ENCODE peak calls at places on chromosomes 2 and 18, in five cellular contexts. D is A549, O is K562, Q is SK-N-SH, A is GM12878. P is an unnamed sample.

GRCh38 chr18:3458952-3459853 is 9.2 kb downstream of the TGIF1 start:
- DNase-seq in D (no peak), O (no peak), Q (no peak), A (no peak), P (peak)

GRCh38 chr18:3493501-3494244 is 43.7 kb downstream of the TGIF1 start:
- DNase-seq in D (no peak), O (no peak), Q (peak), A (no peak), P (no peak)

GRCh38 chr2:79512442-79513401 is at the start of gene CTNNA2:
- DNase-seq in D (peak), O (peak), Q (peak), A (no peak), P (no peak)

GRCh38 chr2:95574506-95574905 is 17.3 kb upstream of the TRIM43 start:
- DNase-seq in D (no peak), O (no peak), Q (no peak), A (no peak), P (no peak)

GRCh38 chr2:28325567-28326468 is 66.8 kb upstream of the FOSL2 start:
- DNase-seq in D (no peak), O (peak), Q (peak), A (peak), P (no peak)

GRCh38 chr18:56333846-56334245 is 304.5 kb downstream of the TXNL1 start:
- DNase-seq in D (no peak), O (no peak), Q (no peak), A (no peak), P (peak)

GRCh38 chr2:140892911-140893637 is 1237.7 kb downstream of the LRP1B start:
- DNase-seq in D (no peak), O (no peak), Q (no peak), A (no peak), P (peak)

GRCh38 chr2:105853354-105854088 is 108.8 kb downstream of the NCK2 start:
- DNase-seq in D (no peak), O (no peak), Q (no peak), A (no peak), P (no peak)

GRCh38 chr2:105691942-105692341 is 52.8 kb upstream of the NCK2 start:
- DNase-seq in D (no peak), O (no peak), Q (no peak), A (peak), P (no peak)

GRCh38 chr2:187499941-187500532 is 52.0 kb upstream of the CALCRL start:
- DNase-seq in D (peak), O (peak), Q (peak), A (no peak), P (peak)

GRCh38 chr18:48885951-48886400 is 64.8 kb downstream of the SMAD7 start:
- DNase-seq in D (no peak), O (no peak), Q (no peak), A (no peak), P (no peak)

GRCh38 chr2:127053731-127054603 is 53.0 kb downstream of the BIN1 start:
- DNase-seq in D (no peak), O (no peak), Q (peak), A (no peak), P (no peak)

GRCh38 chr2:120219291-120219690 is 3.9 kb downstream of the TMEM185B start:
- DNase-seq in D (no peak), O (no peak), Q (no peak), A (no peak), P (no peak)

GRCh38 chr18:9992300-9992987 is 78.6 kb downstream of the VAPA start:
- DNase-seq in D (no peak), O (no peak), Q (no peak), A (no peak), P (no peak)

GRCh38 chr18:463442-464310 is 36.8 kb downstream of the COLEC12 start:
- DNase-seq in D (no peak), O (no peak), Q (no peak), A (no peak), P (peak)

GRCh38 chr2:42928692-42929576 is 136.6 kb upstream of the HAAO start:
- DNase-seq in D (peak), O (peak), Q (peak), A (no peak), P (peak)

GRCh38 chr18:31268985-31269406 is 49.0 kb upstream of the DSG1 start:
- DNase-seq in D (no peak), O (no peak), Q (no peak), A (peak), P (no peak)

GRCh38 chr2:96404446-96405373 is 69.1 kb downstream of the NCAPH start:
- DNase-seq in D (no peak), O (no peak), Q (no peak), A (no peak), P (no peak)

GRCh38 chr2:206531996-206532543 is 88.7 kb downstream of the ADAM23 start:
- DNase-seq in D (no peak), O (no peak), Q (no peak), A (no peak), P (peak)

GRCh38 chr2:20618468-20618885 is 32.4 kb downstream of the HS1BP3 start:
- DNase-seq in D (no peak), O (no peak), Q (no peak), A (no peak), P (no peak)

GRCh38 chr2:57698935-57699449 is 347.6 kb upstream of the VRK2 start:
- DNase-seq in D (no peak), O (no peak), Q (no peak), A (no peak), P (no peak)

GRCh38 chr18:63894367-63894766 is 6.9 kb downstream of the SERPINB2 start:
- DNase-seq in D (no peak), O (no peak), Q (no peak), A (no peak), P (no peak)

GRCh38 chr18:74652392-74652988 is 54.8 kb downstream of the ZNF407 start:
- DNase-seq in D (peak), O (peak), Q (peak), A (no peak), P (peak)

GRCh38 chr2:105396254-105397024 is 2.4 kb downstream of the FHL2 start:
- DNase-seq in D (peak), O (peak), Q (no peak), A (no peak), P (peak)

GRCh38 chr18:32158108-32158624 is 31.7 kb upstream of the MEP1B start:
- DNase-seq in D (peak), O (peak), Q (peak), A (peak), P (peak)

GRCh38 chr18:13725566-13726227 is 661 bp downstream of the FAM210A start:
- DNase-seq in D (no peak), O (no peak), Q (no peak), A (no peak), P (peak)

GRCh38 chr18:21745234-21745633 is 4.6 kb downstream of the MIB1 start:
- DNase-seq in D (no peak), O (no peak), Q (no peak), A (no peak), P (no peak)

GRCh38 chr18:21742323-21742687 is 1.7 kb downstream of the MIB1 start:
- DNase-seq in D (no peak), O (no peak), Q (no peak), A (no peak), P (peak)

GRCh38 chr18:21747268-21747667 is 6.7 kb downstream of the MIB1 start:
- DNase-seq in D (no peak), O (no peak), Q (no peak), A (no peak), P (no peak)

GRCh38 chr18:21743166-21743831 is 2.7 kb downstream of the MIB1 start:
- DNase-seq in D (no peak), O (no peak), Q (no peak), A (no peak), P (no peak)

DNA sequence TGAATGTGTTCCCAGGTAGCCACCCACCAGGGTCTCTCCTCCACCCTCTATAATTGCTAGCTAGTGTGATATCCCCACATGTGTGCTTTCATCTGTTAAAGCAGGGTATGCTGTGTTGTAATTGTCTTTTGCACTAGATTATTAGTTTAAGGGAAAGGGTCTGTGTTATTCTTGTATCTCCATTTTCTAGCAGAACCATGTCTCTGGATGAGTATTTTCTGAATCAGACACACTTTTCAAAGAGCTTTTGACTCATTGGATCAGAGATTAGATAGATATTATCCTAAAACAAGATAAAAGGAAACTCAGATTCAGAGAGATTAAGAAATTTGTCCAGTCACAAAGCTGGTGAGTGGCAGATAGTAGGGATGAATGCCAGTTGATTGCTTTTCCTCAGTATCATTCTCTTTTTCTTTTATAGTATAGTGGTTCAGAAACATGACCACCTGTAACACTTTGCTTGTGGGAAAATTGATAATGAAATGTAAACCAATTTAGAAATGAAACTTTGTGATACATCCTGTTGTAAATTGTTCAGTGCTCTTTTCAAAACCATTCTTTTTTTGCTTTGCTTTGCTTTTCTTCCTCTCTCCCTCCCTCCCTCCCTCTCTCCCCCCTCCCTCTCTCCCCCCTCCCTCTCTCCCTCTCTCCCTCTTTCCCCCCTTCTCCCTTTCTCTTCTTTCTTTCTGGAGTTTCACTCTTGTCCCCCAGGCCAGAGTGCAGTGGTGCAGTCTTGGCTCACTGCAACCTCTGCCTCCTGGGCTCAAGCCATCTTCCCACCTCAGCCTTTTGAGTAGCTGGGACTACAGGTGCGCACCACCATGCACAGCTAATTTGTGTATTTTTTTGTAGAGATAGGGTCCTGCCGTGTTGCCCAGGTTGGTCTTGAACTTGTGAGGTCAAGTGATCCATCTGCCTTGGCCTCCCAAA is 7.4 kb downstream of the MIB1 start:
- DNase-seq in D (no peak), O (no peak), Q (peak), A (no peak), P (no peak)
- TF ChIP-seq RCOR1 in D (no peak), O (no peak), Q (no peak), A (no peak), P (no peak)

GRCh38 chr2:153478289-153479261 is at the start of gene RPRM:
- DNase-seq in D (peak), O (peak), Q (peak), A (no peak), P (peak)
- TF ChIP-seq RCOR1 in D (no peak), O (no peak), Q (peak), A (no peak), P (no peak)

DNA sequence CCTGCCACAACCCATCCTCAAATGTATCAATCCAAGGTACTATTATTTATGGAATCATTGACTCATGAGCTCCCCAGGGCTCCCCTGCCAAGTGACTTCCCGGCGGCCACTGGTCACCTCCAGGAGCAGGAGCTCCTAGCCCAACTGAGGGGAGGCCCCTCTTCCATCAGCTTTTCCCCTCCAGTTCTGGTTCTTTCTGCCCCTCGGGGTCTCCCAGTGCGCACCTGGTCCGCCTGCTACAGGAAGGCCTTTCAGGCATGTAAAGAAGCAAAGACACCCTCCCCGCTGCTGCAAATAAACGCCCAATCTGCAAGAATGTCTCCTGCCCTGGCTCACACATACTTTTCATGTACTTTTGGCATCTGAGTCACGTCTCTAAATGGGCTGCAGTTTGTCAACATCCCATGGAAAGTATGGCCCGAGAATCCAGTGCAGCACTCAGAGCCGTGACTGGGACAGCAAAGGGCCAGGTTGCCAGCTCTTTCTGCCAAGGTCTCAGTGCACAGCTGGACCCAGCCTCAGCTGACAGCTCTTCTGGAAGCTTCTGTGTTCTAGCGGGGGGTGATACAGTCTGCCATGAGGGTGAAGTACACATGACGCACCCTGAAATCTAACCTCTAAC is 41.4 kb downstream of the KLHL29 start:
- DNase-seq in D (no peak), O (no peak), Q (no peak), A (no peak), P (peak)
- TF ChIP-seq RCOR1 in D (no peak), O (no peak), Q (no peak), A (no peak), P (no peak)

GRCh38 chr2:232633413-232634318 is at the start of gene EFHD1:
- DNase-seq in D (peak), O (peak), Q (peak), A (no peak), P (peak)

GRCh38 chr2:232634319-232635150 is 1.1 kb downstream of the EFHD1 start:
- DNase-seq in D (no peak), O (no peak), Q (peak), A (no peak), P (no peak)

GRCh38 chr2:232635820-232636219 is 2.4 kb downstream of the EFHD1 start:
- DNase-seq in D (no peak), O (no peak), Q (no peak), A (no peak), P (no peak)

GRCh38 chr2:232632229-232632903 is 1.0 kb upstream of the EFHD1 start:
- DNase-seq in D (no peak), O (no peak), Q (no peak), A (no peak), P (no peak)

GRCh38 chr2:232632904-232633412 is 446 bp upstream of the EFHD1 start:
- DNase-seq in D (peak), O (peak), Q (no peak), A (no peak), P (no peak)
- TF ChIP-seq RCOR1 in D (no peak), O (no peak), Q (no peak), A (no peak), P (no peak)

GRCh38 chr2:205473791-205474190 is 208.5 kb upstream of the NRP2 start:
- DNase-seq in D (no peak), O (no peak), Q (no peak), A (no peak), P (no peak)

GRCh38 chr2:205481861-205482260 is 200.4 kb upstream of the NRP2 start:
- DNase-seq in D (no peak), O (no peak), Q (no peak), A (no peak), P (no peak)

GRCh38 chr2:205474746-205475145 is 207.6 kb upstream of the NRP2 start:
- DNase-seq in D (no peak), O (no peak), Q (no peak), A (no peak), P (peak)

GRCh38 chr2:205482399-205483065 is 199.8 kb upstream of the NRP2 start:
- DNase-seq in D (no peak), O (no peak), Q (no peak), A (no peak), P (peak)

GRCh38 chr2:205477016-205477705 is 205.1 kb upstream of the NRP2 start:
- DNase-seq in D (no peak), O (no peak), Q (no peak), A (no peak), P (peak)
- TF ChIP-seq RCOR1 in D (no peak), O (no peak), Q (no peak), A (no peak), P (no peak)